ENCODE peak calls at places on chromosomes 4 and X, in four cellular contexts. J is fibroblast of lung, D is tibial nerve, R is activated B cell treated with CpG ODN at 0.5 μM for 24 hours. U is an unnamed sample.

GRCh38 chr4:905485-906214 is 26.5 kb downstream of the GAK start:
- DNase-seq in D (no peak), R (no peak), J (no peak), U (no peak)

GRCh38 chrX:71652405-71652804 is 14.9 kb upstream of the LOC101059915 start:
- DNase-seq in R (no peak), J (peak; percentile 36), D (peak; percentile 63), U (peak; percentile 30)

GRCh38 chr4:162988530-162988929 is 178.2 kb downstream of the NAF1 start:
- DNase-seq in D (no peak), J (no peak), R (no peak), U (no peak)

GRCh38 chr4:36582214-36582613 is 300.8 kb downstream of the DTHD1 start:
- DNase-seq in D (no peak), J (no peak), R (no peak), U (no peak)

GRCh38 chrX:138794285-138794684 is 82.8 kb upstream of the FGF13 start:
- DNase-seq in D (no peak), J (no peak), R (no peak), U (no peak)

GRCh38 chr4:162497564-162498167 is 333.9 kb upstream of the FSTL5 start:
- DNase-seq in J (peak; percentile 29), R (no peak), D (no peak), U (peak; percentile 8)

GRCh38 chr4:37946503-37947179 is 13.6 kb upstream of the PTTG2 start:
- DNase-seq in J (no peak), D (no peak), R (no peak), U (no peak)

GRCh38 chr4:153204247-153205027 is at the start of gene TRIM2:
- DNase-seq in J (peak; percentile 80), R (no peak), D (peak; percentile 73), U (no peak)

GRCh38 chr4:141524116-141524515 is 112.3 kb upstream of the IL15 start:
- DNase-seq in R (no peak), J (peak; percentile 50), D (no peak), U (no peak)

GRCh38 chrX:21747523-21747922 is 10.4 kb downstream of the SMPX start:
- DNase-seq in J (no peak), R (no peak), D (no peak), U (no peak)

GRCh38 chrX:41421071-41421729 is 25.9 kb upstream of the NYX start:
- DNase-seq in D (no peak), J (no peak), R (no peak), U (no peak)

GRCh38 chr4:174549696-174550095 is 27.4 kb upstream of the HPGD start:
- DNase-seq in D (no peak), J (no peak), R (no peak), U (no peak)

GRCh38 chr4:180363817-180364216 is 1879.4 kb upstream of the TENM3 start:
- DNase-seq in D (no peak), R (no peak), J (no peak), U (no peak)

GRCh38 chrX:95058815-95059214 is 1384.8 kb downstream of the FAM133A start:
- DNase-seq in J (peak; percentile 89), R (no peak), D (no peak), U (peak; percentile 28)

GRCh38 chr4:4854649-4855292 is 4.7 kb upstream of the MSX1 start:
- DNase-seq in D (no peak), R (no peak), J (no peak), U (no peak)

DNA sequence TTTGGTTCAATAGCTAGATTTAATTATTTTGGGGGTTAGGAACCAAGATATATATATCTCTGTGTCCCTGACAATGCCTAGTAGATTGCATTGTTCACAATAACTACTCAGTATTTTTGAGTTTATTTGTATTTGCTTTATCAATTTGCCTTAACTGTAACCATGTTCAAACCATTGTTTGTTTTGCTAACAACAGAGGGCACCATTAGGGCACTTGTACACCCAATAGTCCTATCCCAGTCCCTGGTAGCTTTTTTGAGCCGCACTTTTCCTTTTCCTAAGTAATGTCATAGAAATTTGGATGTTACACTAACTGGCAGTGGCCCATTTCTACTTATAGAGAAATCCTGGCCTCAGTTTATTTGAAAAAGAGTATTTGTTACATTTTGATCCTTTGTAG is 582 bp upstream of the KLHL5 start:
- DNase-seq in D (no peak), R (no peak), J (no peak), U (no peak)
- TF ChIP-seq CTCF in D (no peak), R (no peak), J (no peak), U (no peak)

GRCh38 chrX:136199365-136199764 is 51.8 kb downstream of the MAP7D3 start:
- DNase-seq in J (peak; percentile 65), D (no peak), R (no peak), U (no peak)

GRCh38 chrX:136198678-136199243 is 51.4 kb downstream of the FHL1 start:
- DNase-seq in J (no peak), D (no peak), R (no peak), U (no peak)

GRCh38 chrX:136201601-136202000 is 49.6 kb downstream of the MAP7D3 start:
- DNase-seq in D (no peak), J (no peak), R (no peak), U (no peak)

GRCh38 chrX:136202889-136203288 is 48.3 kb downstream of the MAP7D3 start:
- DNase-seq in R (no peak), D (no peak), J (peak; percentile 70), U (peak; percentile 48)

DNA sequence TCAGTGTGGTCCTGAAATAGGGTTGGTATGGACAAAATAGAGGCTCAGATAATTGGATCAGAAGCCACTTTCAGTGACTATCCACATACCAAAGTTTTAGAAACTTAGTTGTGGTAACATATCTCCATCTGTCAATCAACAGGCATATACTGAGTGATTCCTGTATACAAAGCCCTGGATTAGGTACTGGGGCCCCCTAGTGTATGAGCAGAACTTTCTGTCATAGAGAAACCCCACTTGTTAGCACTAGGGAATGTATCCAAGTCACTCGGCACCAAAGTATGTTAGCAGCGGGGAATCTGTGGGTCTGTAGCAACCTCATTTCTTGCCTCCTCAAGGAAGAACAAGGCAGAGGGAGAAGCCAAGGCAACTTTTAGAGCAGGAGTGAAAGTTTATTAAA is 50.7 kb downstream of the MAP7D3 start:
- DNase-seq in D (no peak), R (no peak), J (peak; percentile 47), U (no peak)
- TF ChIP-seq CTCF in D (peak; percentile 21), R (no peak), J (peak; percentile 43), U (peak; percentile 41)

GRCh38 chr4:7148337-7148736 is 44.0 kb upstream of the SORCS2 start:
- DNase-seq in J (no peak), D (no peak), R (no peak), U (no peak)

GRCh38 chr4:7153711-7154110 is 38.6 kb upstream of the SORCS2 start:
- DNase-seq in D (no peak), J (no peak), R (no peak), U (no peak)

GRCh38 chr4:7150083-7150635 is 42.2 kb upstream of the SORCS2 start:
- DNase-seq in R (no peak), J (no peak), D (no peak), U (no peak)

GRCh38 chr4:7154351-7154981 is 37.9 kb upstream of the SORCS2 start:
- DNase-seq in J (no peak), R (no peak), D (no peak), U (no peak)

GRCh38 chr4:7151668-7152227 is 40.6 kb upstream of the SORCS2 start:
- DNase-seq in J (no peak), R (no peak), D (no peak), U (no peak)
- TF ChIP-seq CTCF in J (no peak), R (no peak), D (no peak), U (no peak)

GRCh38 chrX:64152857-64153256 is 52.7 kb downstream of the AMER1 start:
- DNase-seq in J (no peak), D (no peak), R (no peak), U (no peak)
- TF ChIP-seq CTCF in J (no peak), D (no peak), R (no peak), U (no peak)

GRCh38 chr4:79576480-79576803 is 168.4 kb upstream of the GK2 start:
- DNase-seq in R (no peak), D (no peak), J (peak; percentile 23), U (no peak)
- TF ChIP-seq CTCF in R (no peak), D (no peak), J (peak; percentile 27), U (peak; percentile 42)

GRCh38 chr4:47704693-47705325 is 133.1 kb downstream of the CORIN start:
- DNase-seq in R (no peak), D (no peak), J (peak; percentile 3), U (no peak)
- TF ChIP-seq CTCF in R (no peak), D (no peak), J (peak; percentile 36), U (peak; percentile 36)